ENCODE peak calls at places on chromosomes 4 and X, in five cellular contexts. S, C, J, Q and V are unnamed samples.

GRCh38 chr4:7381221-7381889 is 53.4 kb downstream of the PSAPL1 start:
- DNase-seq in Q (no peak), J (no peak), C (no peak), S (no peak), V (no peak)

GRCh38 chr4:39125600-39125985 is 56.7 kb upstream of the WDR19 start:
- DNase-seq in Q (no peak), S (no peak), J (no peak), C (no peak), V (no peak)

GRCh38 chrX:20913760-20914159 is 460.5 kb upstream of the CNKSR2 start:
- DNase-seq in J (no peak), S (peak; percentile 63), Q (no peak), C (peak; percentile 40), V (no peak)

GRCh38 chr4:111883557-111883999 is 261.7 kb upstream of the FAM241A start:
- DNase-seq in Q (no peak), S (no peak), C (no peak), J (no peak), V (peak; percentile 42)

GRCh38 chrX:72272868-72273267 is 4.2 kb downstream of the RPS4X start:
- DNase-seq in C (no peak), S (no peak), Q (no peak), J (no peak), V (no peak)

GRCh38 chr4:8291701-8292387 is 22.3 kb downstream of the HTRA3 start:
- DNase-seq in S (no peak), J (no peak), C (no peak), Q (no peak), V (no peak)

GRCh38 chrX:134374294-134374693 is 85.7 kb upstream of the HPRT1 start:
- DNase-seq in S (no peak), Q (no peak), J (no peak), C (no peak), V (no peak)

GRCh38 chrX:43840265-43840664 is 42.0 kb downstream of the MAOB start:
- DNase-seq in Q (no peak), S (no peak), J (no peak), C (no peak), V (no peak)

GRCh38 chr4:68569466-68570121 is 6.5 kb downstream of the UGT2B17 start:
- DNase-seq in S (no peak), Q (no peak), C (no peak), J (no peak), V (no peak)

GRCh38 chr4:28362169-28362568 is 1501.5 kb downstream of the STIM2 start:
- DNase-seq in S (no peak), Q (no peak), J (no peak), C (no peak), V (no peak)

GRCh38 chr4:3346146-3346545 is 53.3 kb downstream of the RGS12 start:
- DNase-seq in C (no peak), J (no peak), S (no peak), Q (peak; percentile 81), V (peak; percentile 32)

GRCh38 chr4:168501407-168501806 is 4.6 kb downstream of the PALLD start:
- DNase-seq in J (no peak), C (no peak), S (no peak), Q (no peak), V (peak; percentile 89)

GRCh38 chrX:69120476-69120875 is 44.8 kb downstream of the PJA1 start:
- DNase-seq in C (no peak), S (no peak), Q (no peak), J (no peak), V (no peak)

GRCh38 chr4:113591982-113592381 is 169.6 kb downstream of the CAMK2D start:
- DNase-seq in J (no peak), C (no peak), S (no peak), Q (no peak), V (no peak)

GRCh38 chrX:66022742-66023725 is 16.8 kb downstream of the VSIG4 start:
- DNase-seq in S (no peak), J (no peak), Q (no peak), C (no peak), V (no peak)

GRCh38 chr4:7358100-7358735 is 76.5 kb downstream of the PSAPL1 start:
- DNase-seq in C (no peak), S (no peak), Q (no peak), J (no peak), V (no peak)

GRCh38 chr4:178632415-178632814 is 1190.2 kb upstream of the AGA start:
- DNase-seq in Q (peak; percentile 34), S (no peak), C (no peak), J (no peak), V (no peak)

GRCh38 chrX:138775501-138775900 is 64.0 kb upstream of the FGF13 start:
- DNase-seq in J (no peak), S (no peak), C (no peak), Q (peak; percentile 30), V (no peak)
- TF ChIP-seq CTCF in J (no peak), S (peak; percentile 71), C (peak; percentile 65), Q (peak; percentile 62), V (peak; percentile 40)

GRCh38 chr4:158860856-158861255 is 92.0 kb downstream of the FNIP2 start:
- DNase-seq in C (no peak), J (no peak), Q (no peak), S (no peak), V (peak; percentile 73)

GRCh38 chr4:158861281-158861680 is 92.5 kb downstream of the FNIP2 start:
- DNase-seq in Q (no peak), S (no peak), C (no peak), J (no peak), V (peak; percentile 77)

GRCh38 chr4:158863296-158863695 is 94.5 kb downstream of the FNIP2 start:
- DNase-seq in Q (no peak), S (no peak), C (no peak), J (no peak), V (no peak)

GRCh38 chr4:158859661-158860060 is 90.8 kb downstream of the FNIP2 start:
- DNase-seq in S (no peak), C (no peak), J (no peak), Q (no peak), V (no peak)

DNA sequence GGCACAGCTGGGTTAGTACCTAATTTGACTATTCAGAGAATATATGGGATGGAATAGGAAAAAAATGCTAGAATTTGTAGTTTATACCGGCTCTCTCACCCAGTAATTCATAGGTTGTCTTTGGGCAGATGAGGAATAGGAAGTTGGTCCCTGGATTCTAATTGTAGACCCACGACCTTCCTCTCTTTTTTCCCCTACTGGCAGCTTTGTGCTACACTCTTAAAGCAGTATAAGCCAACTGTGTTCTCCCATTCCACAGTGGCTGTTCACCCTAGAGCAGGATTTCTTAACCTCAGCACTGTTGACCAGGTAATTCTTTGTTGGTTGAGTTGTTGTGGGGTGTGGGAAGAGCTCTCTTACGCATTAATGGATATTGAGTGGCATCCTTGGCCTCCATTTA is 92.9 kb downstream of the FNIP2 start:
- DNase-seq in S (no peak), J (no peak), C (no peak), Q (no peak), V (no peak)
- TF ChIP-seq CTCF in S (no peak), J (no peak), C (no peak), Q (peak; percentile 9), V (no peak)

GRCh38 chrX:48470110-48470832 is at the start of gene SLC38A5:
- DNase-seq in S (no peak), Q (no peak), C (no peak), J (no peak), V (no peak)

GRCh38 chrX:48470833-48471118 is 716 bp upstream of the SLC38A5 start:
- DNase-seq in S (no peak), J (no peak), C (no peak), Q (no peak), V (no peak)

GRCh38 chrX:48468247-48468671 is 1.8 kb downstream of the SLC38A5 start:
- DNase-seq in Q (no peak), J (no peak), C (no peak), S (no peak), V (no peak)

GRCh38 chrX:48467331-48467761 is 2.7 kb downstream of the SLC38A5 start:
- DNase-seq in S (no peak), J (no peak), Q (no peak), C (no peak), V (no peak)

DNA sequence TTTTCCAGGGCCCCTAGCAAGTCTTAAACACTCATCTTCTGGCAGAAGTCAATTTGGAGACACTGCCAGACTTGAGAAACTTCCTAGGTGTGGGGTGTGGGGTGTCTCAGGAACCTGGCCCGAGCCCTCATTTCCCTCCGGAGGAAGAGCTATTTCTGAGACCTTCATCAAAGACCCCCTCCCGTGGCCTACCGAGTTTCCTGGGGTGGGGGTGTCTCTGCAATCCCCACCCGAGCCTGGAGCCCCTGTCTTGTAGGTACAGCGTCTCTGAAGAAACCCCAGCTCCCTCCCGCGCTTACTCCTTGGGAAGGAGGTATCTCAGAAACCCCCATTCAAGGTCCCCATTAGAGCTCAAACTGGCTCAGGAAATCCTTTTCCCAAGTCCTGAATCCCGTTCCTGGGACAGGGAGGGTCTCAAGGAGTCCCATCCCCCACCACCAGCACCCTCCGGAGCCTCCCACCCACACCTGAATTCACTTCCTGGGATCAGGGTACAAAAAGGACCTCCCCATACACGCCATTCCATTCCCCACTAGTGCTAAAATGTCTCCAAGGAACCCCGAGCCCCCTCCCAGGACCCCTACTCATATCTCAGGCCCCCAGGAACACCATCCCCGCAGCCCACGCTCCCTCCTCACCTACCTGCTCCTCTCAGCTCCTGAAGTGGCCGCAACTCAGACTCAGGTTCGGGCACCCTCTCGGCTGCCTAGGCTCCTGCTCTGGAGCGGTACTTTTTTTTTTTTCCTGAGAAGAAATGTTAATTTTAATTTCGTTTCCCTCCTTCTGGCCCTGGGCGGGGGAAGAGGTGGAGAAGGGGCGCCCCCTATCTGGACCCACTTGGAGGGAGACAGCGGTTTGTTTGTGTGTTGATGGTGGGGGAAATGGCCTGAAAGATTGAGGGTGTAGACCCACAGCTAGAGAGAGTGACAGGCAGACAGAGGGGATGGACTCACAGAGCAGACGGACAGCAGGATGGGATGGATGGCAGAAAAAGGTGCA is 1.1 kb downstream of the SLC38A5 start:
- DNase-seq in S (no peak), J (peak; percentile 14), C (no peak), Q (no peak), V (no peak)
- TF ChIP-seq CTCF in S (no peak), J (no peak), C (no peak), Q (no peak), V (no peak)

GRCh38 chr4:77804471-77804870 is 14.7 kb downstream of the CNOT6L start:
- DNase-seq in C (no peak), J (no peak), S (no peak), Q (no peak), V (no peak)
- TF ChIP-seq CTCF in C (no peak), J (no peak), S (no peak), Q (no peak), V (no peak)

GRCh38 chrX:136953867-136954787 is 73.6 kb upstream of the RBMX start:
- DNase-seq in C (no peak), Q (peak; percentile 66), S (no peak), J (peak; percentile 15), V (peak; percentile 32)

GRCh38 chrX:136950206-136950605 is 69.7 kb upstream of the RBMX start:
- DNase-seq in S (no peak), C (no peak), J (no peak), Q (no peak), V (no peak)

DNA sequence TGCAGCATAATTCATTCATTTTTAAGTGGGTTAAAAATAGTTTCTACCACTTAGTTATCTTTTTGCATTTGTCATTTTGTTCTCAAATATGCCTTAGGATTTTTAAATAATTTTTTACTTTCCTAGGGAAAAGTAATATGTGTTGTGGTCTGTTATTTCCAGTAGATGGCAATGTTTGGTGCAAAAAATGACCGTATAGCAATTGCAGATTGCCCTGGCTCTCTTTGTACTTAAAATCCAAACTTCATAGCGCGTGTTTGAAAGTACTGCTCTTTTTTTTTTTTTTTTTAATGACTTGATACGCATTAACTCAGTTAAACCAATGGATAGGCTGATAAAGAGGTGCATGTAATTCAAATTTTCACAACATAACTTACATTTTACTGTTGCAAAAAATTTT is 74.4 kb upstream of the RBMX start:
- DNase-seq in J (no peak), C (no peak), S (no peak), Q (peak; percentile 27), V (no peak)
- TF ChIP-seq CTCF in J (no peak), C (peak; percentile 32), S (peak; percentile 52), Q (peak; percentile 74), V (peak; percentile 43)

GRCh38 chr4:31692407-31692940 is 972.3 kb downstream of the PCDH7 start:
- DNase-seq in C (no peak), J (no peak), Q (no peak), S (no peak), V (no peak)
- TF ChIP-seq CTCF in C (no peak), J (no peak), Q (peak; percentile 38), S (no peak), V (peak; percentile 62)